ENCODE peak calls at places on chromosome 9, in four cellular contexts. W is testis, K is neuronal stem cell, C is right atrium auricular region. Q is an unnamed sample.

GRCh38 chr9:26012797-26013594 is 334.8 kb upstream of the TUSC1 start:
- DNase-seq in W (no peak), K (no peak), C (no peak), Q (no peak)

GRCh38 chr9:124639637-124640036 is 131.5 kb downstream of the NR6A1 start:
- DNase-seq in W (no peak), K (no peak), C (no peak), Q (no peak)

GRCh38 chr9:109894921-109895758 is 115.1 kb downstream of the PALM2AKAP2 start:
- DNase-seq in W (no peak), K (no peak), C (no peak), Q (no peak)

GRCh38 chr9:26975728-26976707 is 19.8 kb downstream of the IFT74 start:
- DNase-seq in W (peak; percentile 34), K (peak; percentile 30), C (no peak), Q (no peak)

GRCh38 chr9:71987471-71988371 is 72.7 kb downstream of the C9orf57 start:
- DNase-seq in W (no peak), K (no peak), C (no peak), Q (no peak)

GRCh38 chr9:97318433-97318832 is 11.0 kb downstream of the CCDC180 start:
- DNase-seq in W (no peak), K (no peak), C (no peak), Q (no peak)

GRCh38 chr9:128001411-128002298 is 20.9 kb upstream of the EEIG1 start:
- DNase-seq in W (no peak), K (no peak), C (no peak), Q (no peak)

GRCh38 chr9:138022121-138022741 is 144.6 kb downstream of the CACNA1B start:
- DNase-seq in W (peak; percentile 52), K (no peak), C (peak; percentile 18), Q (no peak)

GRCh38 chr9:130042406-130042930 is 521 bp downstream of the FNBP1 start:
- DNase-seq in W (no peak), K (peak; percentile 9), C (no peak), Q (peak; percentile 78)

GRCh38 chr9:132589148-132590036 is 7.0 kb downstream of the BARHL1 start:
- DNase-seq in W (no peak), K (no peak), C (no peak), Q (no peak)

GRCh38 chr9:95005276-95006141 is 279.0 kb downstream of the AOPEP start:
- DNase-seq in W (peak; percentile 34), K (no peak), C (no peak), Q (no peak)
- H3K27ac ChIP-seq in W (peak overlapping the region; percentile 97), K (no peak overlapping the region), C (peak overlapping the region; percentile 100), Q (peak overlapping the region; percentile 100)

DNA sequence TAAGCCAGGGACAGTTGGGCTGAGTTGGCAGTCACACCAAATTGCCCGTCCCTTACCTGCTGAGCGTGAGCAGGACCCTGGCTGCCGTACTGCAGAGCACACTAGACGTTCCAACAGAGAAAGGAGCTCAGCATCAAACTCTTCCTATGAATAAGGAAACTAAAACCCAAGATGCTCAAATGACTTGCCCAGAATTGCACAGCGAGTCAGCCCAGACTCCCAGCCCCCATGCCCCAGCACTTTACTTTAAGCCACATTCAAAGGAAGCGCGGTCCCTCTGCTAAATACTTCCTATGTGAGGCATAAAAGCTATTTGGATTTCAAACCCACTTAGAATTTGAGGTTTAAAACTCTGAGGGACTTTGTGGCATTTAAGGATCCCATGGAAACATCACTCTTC is 23.9 kb downstream of the PAX5 start:
- DNase-seq in W (no peak), K (no peak), C (no peak), Q (no peak)
- H3K4me1 ChIP-seq in W (no peaks in the 10 kb centered on the region), K (no peaks in the 10 kb centered on the region), C (no peaks in the 10 kb centered on the region), Q (no peaks in the 10 kb centered on the region)

GRCh38 chr9:112867275-112867991 is 23.2 kb downstream of the SLC46A2 start:
- DNase-seq in W (no peak), K (no peak), C (no peak), Q (no peak)
- H3K27ac ChIP-seq in W (peak overlapping the region; percentile 59), K (no peak overlapping the region), C (no peak overlapping the region), Q (no peak overlapping the region)

DNA sequence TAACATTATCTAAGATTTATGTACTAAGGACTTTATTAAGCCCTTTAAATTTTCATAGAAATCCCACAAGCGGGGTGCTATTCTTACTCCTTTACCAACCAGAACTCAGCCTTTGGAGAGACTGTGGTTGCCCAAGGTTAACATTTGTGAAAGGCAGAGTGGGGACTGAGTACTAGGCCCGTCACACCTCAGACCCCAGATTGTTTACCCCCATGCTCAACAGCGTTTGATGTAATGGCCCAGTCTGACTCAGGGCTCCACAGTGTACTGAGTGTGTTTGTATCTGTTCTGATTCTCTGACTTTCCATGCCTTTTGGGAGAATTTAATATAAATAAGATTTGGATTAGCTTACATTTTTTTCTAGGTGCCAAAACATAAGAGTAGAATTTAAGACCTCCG is 110.0 kb downstream of the GAS1 start:
- DNase-seq in W (no peak), K (no peak), C (no peak), Q (no peak)
- H3K4me1 ChIP-seq in W (no peaks in the 10 kb centered on the region), K (peaks cover 3% of the 10 kb centered on the region), C (no peaks in the 10 kb centered on the region), Q (no peaks in the 10 kb centered on the region)

GRCh38 chr9:95484225-95484624 is 32.5 kb downstream of the PTCH1 start:
- DNase-seq in W (no peak), K (no peak), C (no peak), Q (no peak)
- H3K27ac ChIP-seq in W (no peak overlapping the region), K (no peak overlapping the region), C (no peak overlapping the region), Q (no peak overlapping the region)

GRCh38 chr9:136009516-136009915 is 48.3 kb upstream of the UBAC1 start:
- DNase-seq in W (no peak), K (no peak), C (no peak), Q (peak; percentile 19)
- H3K4me1 ChIP-seq in W (peaks cover 42% of the 10 kb centered on the region), K (peaks cover 36% of the 10 kb centered on the region), C (no peaks in the 10 kb centered on the region), Q (peaks cover 5% of the 10 kb centered on the region)

Q was measured in right cardiac atrium.